ENCODE peak calls at places on chromosomes 3 and 15, in four cellular contexts. D is activated CD4-positive, alpha-beta T cell treated with anti-CD3 and anti-CD28 coated beads, Interleukin-2, amount 50 U/mL, for 1 hour; W is SK-MEL-5; M is AG08396. L is an unnamed sample.

GRCh38 chr15:99580061-99580460 is 14.3 kb downstream of the MEF2A start:
- DNase-seq in D (no peak), W (no peak), M (no peak), L (no peak)

GRCh38 chr3:63706321-63707085 is 54.0 kb downstream of the SNTN start:
- DNase-seq in D (no peak), W (no peak), M (no peak), L (peak)

GRCh38 chr15:58724471-58724870 is 25.0 kb downstream of the ADAM10 start:
- DNase-seq in D (no peak), W (no peak), M (peak), L (no peak)

GRCh38 chr3:8164145-8164544 is 337.5 kb upstream of the LMCD1 start:
- DNase-seq in D (no peak), W (no peak), M (no peak), L (no peak)

GRCh38 chr3:45151100-45151499 is 4.9 kb upstream of the CDCP1 start:
- DNase-seq in D (no peak), W (no peak), M (no peak), L (no peak)

GRCh38 chr15:92455271-92455670 is 61.6 kb downstream of the ST8SIA2 start:
- DNase-seq in D (no peak), W (no peak), M (no peak), L (no peak)

GRCh38 chr3:156291269-156292123 is 171.1 kb downstream of the KCNAB1 start:
- DNase-seq in D (no peak), W (no peak), M (peak), L (no peak)

GRCh38 chr3:184952671-184953070 is 140.7 kb downstream of the VPS8 start:
- DNase-seq in D (no peak), W (no peak), M (peak), L (no peak)

GRCh38 chr3:15271785-15272381 is 60.5 kb downstream of the SH3BP5 start:
- DNase-seq in D (peak), W (no peak), M (no peak), L (no peak)

GRCh38 chr3:194732617-194733016 is 46.9 kb downstream of the FAM43A start:
- DNase-seq in D (no peak), W (no peak), M (no peak), L (no peak)

GRCh38 chr15:70271422-70272088 is 173.8 kb upstream of the TLE3 start:
- DNase-seq in D (no peak), W (peak), M (peak), L (peak)

GRCh38 chr3:114941626-114942309 is 205.3 kb downstream of the ZBTB20 start:
- DNase-seq in D (no peak), W (no peak), M (no peak), L (no peak)

GRCh38 chr15:41465822-41466421 is 27.8 kb upstream of the ITPKA start:
- DNase-seq in D (peak), W (peak), M (peak), L (peak)

GRCh38 chr3:133494469-133494868 is 79.0 kb upstream of the CDV3 start:
- DNase-seq in D (no peak), W (peak), M (no peak), L (no peak)

GRCh38 chr3:195887670-195888069 is 20.7 kb downstream of the TNK2 start:
- DNase-seq in D (no peak), W (no peak), M (no peak), L (no peak)

GRCh38 chr3:71227344-71227743 is 356.2 kb downstream of the FOXP1 start:
- DNase-seq in D (no peak), W (peak), M (no peak), L (no peak)

GRCh38 chr3:158470944-158471638 is 99.9 kb upstream of the MLF1 start:
- DNase-seq in D (no peak), W (no peak), M (peak), L (no peak)

GRCh38 chr15:100189319-100189718 is 152.5 kb downstream of the ADAMTS17 start:
- DNase-seq in D (no peak), W (no peak), M (no peak), L (no peak)

GRCh38 chr15:36682091-36682490 is 102.7 kb downstream of the CDIN1 start:
- DNase-seq in D (no peak), W (no peak), M (no peak), L (peak)

GRCh38 chr3:119681279-119681678 is 4.1 kb upstream of the COX17 start:
- DNase-seq in D (no peak), W (peak), M (peak), L (no peak)

GRCh38 chr3:197168606-197169005 is 129.8 kb downstream of the DLG1 start:
- DNase-seq in D (no peak), W (peak), M (peak), L (peak)

GRCh38 chr3:143239026-143239425 is 119.5 kb downstream of the CHST2 start:
- DNase-seq in D (no peak), W (no peak), M (no peak), L (no peak)

GRCh38 chr3:55604846-55605245 is 117.7 kb upstream of the WNT5A start:
- DNase-seq in D (no peak), W (no peak), M (no peak), L (no peak)

GRCh38 chr3:34202975-34203374 is 404.5 kb downstream of the PDCD6IP start:
- DNase-seq in D (no peak), W (no peak), M (no peak), L (no peak)

GRCh38 chr3:9347887-9348286 is 15.0 kb upstream of the THUMPD3 start:
- DNase-seq in D (no peak), W (no peak), M (peak), L (no peak)

GRCh38 chr15:60840306-60840702 is 361.4 kb upstream of the ICE2 start:
- DNase-seq in D (no peak), W (no peak), M (peak), L (no peak)